ENCODE peak calls at places on chromosome 18, in nine cellular contexts. One of them, this sample, is unnamed.

GRCh38 chr18:36296591-36297418 is 708 bp upstream of the FHOD3 start:
- DNase-seq in SW 1271: peak
- DNase-seq in AG04449: no peak
- DNase-seq in foreskin fibroblast: peak
- DNase-seq in RPMI7951: peak
- DNase-seq in IMR-90: peak
- DNase-seq in epithelial cell of esophagus: peak
- DNase-seq in AG04450: peak
- DNase-seq in GM10248: peak
- DNase-seq in this sample: peak

GRCh38 chr18:75775121-75775520 is 347.6 kb upstream of the SMIM21 start:
- DNase-seq in epithelial cell of esophagus: no peak
- DNase-seq in GM10248: no peak
- DNase-seq in foreskin fibroblast: no peak
- DNase-seq in RPMI7951: no peak
- DNase-seq in AG04450: no peak
- DNase-seq in AG04449: no peak
- DNase-seq in IMR-90: no peak
- DNase-seq in SW 1271: no peak
- DNase-seq in this sample: no peak

GRCh38 chr18:73691118-73691517 is 456.5 kb downstream of the FBXO15 start:
- DNase-seq in foreskin fibroblast: peak
- DNase-seq in GM10248: no peak
- DNase-seq in epithelial cell of esophagus: peak
- DNase-seq in SW 1271: no peak
- DNase-seq in AG04450: peak
- DNase-seq in IMR-90: peak
- DNase-seq in AG04449: peak
- DNase-seq in RPMI7951: peak
- DNase-seq in this sample: peak

GRCh38 chr18:77872166-77872565 is 622.5 kb downstream of the GALR1 start:
- DNase-seq in AG04450: no peak
- DNase-seq in SW 1271: no peak
- DNase-seq in AG04449: no peak
- DNase-seq in foreskin fibroblast: no peak
- DNase-seq in GM10248: no peak
- DNase-seq in IMR-90: no peak
- DNase-seq in RPMI7951: no peak
- DNase-seq in epithelial cell of esophagus: no peak
- DNase-seq in this sample: no peak

GRCh38 chr18:74497308-74497640 is 1.1 kb downstream of the CNDP2 start:
- DNase-seq in foreskin fibroblast: no peak
- DNase-seq in epithelial cell of esophagus: no peak
- DNase-seq in IMR-90: no peak
- DNase-seq in AG04450: no peak
- DNase-seq in GM10248: no peak
- DNase-seq in SW 1271: no peak
- DNase-seq in AG04449: no peak
- DNase-seq in RPMI7951: no peak
- DNase-seq in this sample: no peak

GRCh38 chr18:79914614-79915160 is 36.8 kb downstream of the SLC66A2 start:
- DNase-seq in epithelial cell of esophagus: no peak
- DNase-seq in SW 1271: no peak
- DNase-seq in GM10248: no peak
- DNase-seq in AG04449: no peak
- DNase-seq in AG04450: no peak
- DNase-seq in RPMI7951: no peak
- DNase-seq in foreskin fibroblast: no peak
- DNase-seq in IMR-90: no peak
- DNase-seq in this sample: no peak

GRCh38 chr18:79570266-79571201 is 109.1 kb upstream of the CTDP1 start:
- DNase-seq in epithelial cell of esophagus: peak
- DNase-seq in IMR-90: peak
- DNase-seq in SW 1271: no peak
- DNase-seq in foreskin fibroblast: no peak
- DNase-seq in RPMI7951: peak
- DNase-seq in AG04449: peak
- DNase-seq in GM10248: peak
- DNase-seq in AG04450: peak
- DNase-seq in this sample: peak

GRCh38 chr18:58168221-58168620 is 124.2 kb downstream of the NEDD4L start:
- DNase-seq in RPMI7951: peak
- DNase-seq in IMR-90: no peak
- DNase-seq in AG04450: no peak
- DNase-seq in SW 1271: no peak
- DNase-seq in epithelial cell of esophagus: no peak
- DNase-seq in GM10248: no peak
- DNase-seq in AG04449: no peak
- DNase-seq in foreskin fibroblast: no peak
- DNase-seq in this sample: no peak

GRCh38 chr18:46336278-46337205 is 232.4 kb downstream of the HAUS1 start:
- DNase-seq in GM10248: no peak
- DNase-seq in RPMI7951: no peak
- DNase-seq in AG04450: no peak
- DNase-seq in IMR-90: no peak
- DNase-seq in AG04449: no peak
- DNase-seq in epithelial cell of esophagus: no peak
- DNase-seq in SW 1271: no peak
- DNase-seq in foreskin fibroblast: no peak
- DNase-seq in this sample: no peak

GRCh38 chr18:28560339-28560738 is 383.4 kb upstream of the CDH2 start:
- DNase-seq in RPMI7951: no peak
- DNase-seq in SW 1271: no peak
- DNase-seq in AG04449: no peak
- DNase-seq in AG04450: no peak
- DNase-seq in epithelial cell of esophagus: no peak
- DNase-seq in GM10248: no peak
- DNase-seq in foreskin fibroblast: no peak
- DNase-seq in IMR-90: no peak
- DNase-seq in this sample: no peak

GRCh38 chr18:5542393-5543035 is 1.3 kb downstream of the EPB41L3 start:
- DNase-seq in AG04449: no peak
- DNase-seq in epithelial cell of esophagus: no peak
- DNase-seq in GM10248: no peak
- DNase-seq in SW 1271: no peak
- DNase-seq in RPMI7951: peak
- DNase-seq in AG04450: no peak
- DNase-seq in IMR-90: peak
- DNase-seq in foreskin fibroblast: peak
- DNase-seq in this sample: peak

GRCh38 chr18:63850010-63850409 is 37.5 kb upstream of the SERPINB2 start:
- DNase-seq in AG04450: no peak
- DNase-seq in GM10248: no peak
- DNase-seq in AG04449: no peak
- DNase-seq in SW 1271: peak
- DNase-seq in epithelial cell of esophagus: peak
- DNase-seq in RPMI7951: peak
- DNase-seq in foreskin fibroblast: peak
- DNase-seq in IMR-90: peak
- DNase-seq in this sample: peak

GRCh38 chr18:32271649-32272324 is 81.9 kb downstream of the MEP1B start:
- DNase-seq in foreskin fibroblast: peak
- DNase-seq in AG04450: peak
- DNase-seq in RPMI7951: peak
- DNase-seq in GM10248: peak
- DNase-seq in SW 1271: peak
- DNase-seq in AG04449: peak
- DNase-seq in epithelial cell of esophagus: peak
- DNase-seq in IMR-90: peak
- DNase-seq in this sample: peak

GRCh38 chr18:6367208-6367607 is 47.5 kb downstream of the L3MBTL4 start:
- DNase-seq in epithelial cell of esophagus: no peak
- DNase-seq in SW 1271: no peak
- DNase-seq in AG04449: no peak
- DNase-seq in RPMI7951: no peak
- DNase-seq in AG04450: no peak
- DNase-seq in GM10248: no peak
- DNase-seq in foreskin fibroblast: no peak
- DNase-seq in IMR-90: no peak
- DNase-seq in this sample: no peak

GRCh38 chr18:74589021-74589420 is 8.6 kb upstream of the ZNF407 start:
- DNase-seq in SW 1271: no peak
- DNase-seq in AG04449: no peak
- DNase-seq in epithelial cell of esophagus: peak
- DNase-seq in AG04450: no peak
- DNase-seq in IMR-90: no peak
- DNase-seq in GM10248: no peak
- DNase-seq in foreskin fibroblast: no peak
- DNase-seq in RPMI7951: no peak
- DNase-seq in this sample: no peak

GRCh38 chr18:32974421-32975165 is 201.8 kb upstream of the KLHL14 start:
- DNase-seq in GM10248: no peak
- DNase-seq in foreskin fibroblast: peak
- DNase-seq in RPMI7951: no peak
- DNase-seq in IMR-90: no peak
- DNase-seq in epithelial cell of esophagus: no peak
- DNase-seq in SW 1271: no peak
- DNase-seq in AG04450: no peak
- DNase-seq in AG04449: no peak
- DNase-seq in this sample: no peak

GRCh38 chr18:8162797-8163196 is 446.4 kb upstream of the RAB12 start:
- DNase-seq in RPMI7951: peak
- DNase-seq in IMR-90: no peak
- DNase-seq in epithelial cell of esophagus: peak
- DNase-seq in AG04450: no peak
- DNase-seq in AG04449: no peak
- DNase-seq in SW 1271: no peak
- DNase-seq in foreskin fibroblast: peak
- DNase-seq in GM10248: no peak
- DNase-seq in this sample: no peak

GRCh38 chr18:58412844-58413666 is 215.8 kb downstream of the ALPK2 start:
- DNase-seq in foreskin fibroblast: no peak
- DNase-seq in GM10248: no peak
- DNase-seq in AG04449: no peak
- DNase-seq in RPMI7951: no peak
- DNase-seq in IMR-90: no peak
- DNase-seq in epithelial cell of esophagus: no peak
- DNase-seq in AG04450: no peak
- DNase-seq in SW 1271: no peak
- DNase-seq in this sample: no peak

GRCh38 chr18:12074734-12075133 is 18.9 kb upstream of the ANKRD62 start:
- DNase-seq in SW 1271: no peak
- DNase-seq in epithelial cell of esophagus: no peak
- DNase-seq in AG04450: no peak
- DNase-seq in RPMI7951: no peak
- DNase-seq in GM10248: no peak
- DNase-seq in foreskin fibroblast: peak
- DNase-seq in AG04449: no peak
- DNase-seq in IMR-90: no peak
- DNase-seq in this sample: no peak

GRCh38 chr18:45014047-45014501 is 333.4 kb downstream of the SETBP1 start:
- DNase-seq in AG04450: peak
- DNase-seq in GM10248: no peak
- DNase-seq in IMR-90: peak
- DNase-seq in SW 1271: no peak
- DNase-seq in epithelial cell of esophagus: peak
- DNase-seq in foreskin fibroblast: peak
- DNase-seq in AG04449: peak
- DNase-seq in RPMI7951: peak
- DNase-seq in this sample: peak

GRCh38 chr18:5095239-5095638 is 101.8 kb downstream of the AKAIN1 start:
- DNase-seq in GM10248: no peak
- DNase-seq in IMR-90: no peak
- DNase-seq in SW 1271: no peak
- DNase-seq in epithelial cell of esophagus: no peak
- DNase-seq in RPMI7951: no peak
- DNase-seq in foreskin fibroblast: no peak
- DNase-seq in AG04450: no peak
- DNase-seq in AG04449: no peak
- DNase-seq in this sample: no peak

GRCh38 chr18:13220326-13220991 is 1.9 kb downstream of the LDLRAD4 start:
- DNase-seq in GM10248: no peak
- DNase-seq in RPMI7951: no peak
- DNase-seq in AG04450: no peak
- DNase-seq in epithelial cell of esophagus: no peak
- DNase-seq in IMR-90: no peak
- DNase-seq in AG04449: no peak
- DNase-seq in SW 1271: no peak
- DNase-seq in foreskin fibroblast: no peak
- DNase-seq in this sample: no peak

This sample was measured in HT1080.